ENCODE peak calls at places on chromosomes 16 and 17, in nine cellular contexts. One of them, this sample, is unnamed.

GRCh38 chr16:19912445-19913305 is 28.0 kb upstream of the GPRC5B start:
- DNase-seq in A172: peak
- DNase-seq in activated CD8-positive, alpha-beta memory T cell treated with anti-CD3 and anti-CD28 coated beads for 1 hour: no peak
- DNase-seq in non-pigmented ciliary epithelial cell: no peak
- DNase-seq in activated effector memory CD4-positive, alpha-beta T cell treated with Interleukin-2 at 50 U/mL for 16 hours: no peak
- DNase-seq in CD8-positive, alpha-beta T cell: no peak
- DNase-seq in iPS-NIHi11: no peak
- DNase-seq in skeletal muscle cell: peak
- DNase-seq in activated T-helper 1 cell treated with anti-CD3 and anti-CD28 coated beads, Interleukin-12 subunit alpha, Interleukin-12 subunit beta, Interleukin-2, Interleukin-4 antibody, amounts not matched to agents 30 ng/mL and 10 ng/mL and 1 ng/mL, durations not matched to agents 14 hours and 24 hours and 36 hours: no peak
- DNase-seq in this sample: no peak

GRCh38 chr17:66429680-66430079 is 127.3 kb downstream of the PRKCA start:
- DNase-seq in A172: no peak
- DNase-seq in activated CD8-positive, alpha-beta memory T cell treated with anti-CD3 and anti-CD28 coated beads for 1 hour: no peak
- DNase-seq in non-pigmented ciliary epithelial cell: no peak
- DNase-seq in activated effector memory CD4-positive, alpha-beta T cell treated with Interleukin-2 at 50 U/mL for 16 hours: no peak
- DNase-seq in CD8-positive, alpha-beta T cell: no peak
- DNase-seq in iPS-NIHi11: no peak
- DNase-seq in skeletal muscle cell: no peak
- DNase-seq in activated T-helper 1 cell treated with anti-CD3 and anti-CD28 coated beads, Interleukin-12 subunit alpha, Interleukin-12 subunit beta, Interleukin-2, Interleukin-4 antibody, amounts not matched to agents 30 ng/mL and 10 ng/mL and 1 ng/mL, durations not matched to agents 14 hours and 24 hours and 36 hours: no peak
- DNase-seq in this sample: no peak

GRCh38 chr16:86510465-86511261 is at the start of gene FOXF1:
- DNase-seq in A172: no peak
- DNase-seq in activated CD8-positive, alpha-beta memory T cell treated with anti-CD3 and anti-CD28 coated beads for 1 hour: no peak
- DNase-seq in non-pigmented ciliary epithelial cell: no peak
- DNase-seq in activated effector memory CD4-positive, alpha-beta T cell treated with Interleukin-2 at 50 U/mL for 16 hours: no peak
- DNase-seq in CD8-positive, alpha-beta T cell: no peak
- DNase-seq in iPS-NIHi11: no peak
- DNase-seq in skeletal muscle cell: no peak
- DNase-seq in activated T-helper 1 cell treated with anti-CD3 and anti-CD28 coated beads, Interleukin-12 subunit alpha, Interleukin-12 subunit beta, Interleukin-2, Interleukin-4 antibody, amounts not matched to agents 30 ng/mL and 10 ng/mL and 1 ng/mL, durations not matched to agents 14 hours and 24 hours and 36 hours: no peak
- DNase-seq in this sample: no peak

GRCh38 chr16:55668337-55669281 is 12.8 kb downstream of the SLC6A2 start:
- DNase-seq in A172: peak
- DNase-seq in activated CD8-positive, alpha-beta memory T cell treated with anti-CD3 and anti-CD28 coated beads for 1 hour: no peak
- DNase-seq in non-pigmented ciliary epithelial cell: no peak
- DNase-seq in activated effector memory CD4-positive, alpha-beta T cell treated with Interleukin-2 at 50 U/mL for 16 hours: no peak
- DNase-seq in CD8-positive, alpha-beta T cell: no peak
- DNase-seq in iPS-NIHi11: peak
- DNase-seq in skeletal muscle cell: no peak
- DNase-seq in activated T-helper 1 cell treated with anti-CD3 and anti-CD28 coated beads, Interleukin-12 subunit alpha, Interleukin-12 subunit beta, Interleukin-2, Interleukin-4 antibody, amounts not matched to agents 30 ng/mL and 10 ng/mL and 1 ng/mL, durations not matched to agents 14 hours and 24 hours and 36 hours: no peak
- DNase-seq in this sample: no peak

GRCh38 chr17:79740413-79740812 is 9.7 kb downstream of the ENPP7 start:
- DNase-seq in A172: no peak
- DNase-seq in activated CD8-positive, alpha-beta memory T cell treated with anti-CD3 and anti-CD28 coated beads for 1 hour: no peak
- DNase-seq in non-pigmented ciliary epithelial cell: no peak
- DNase-seq in activated effector memory CD4-positive, alpha-beta T cell treated with Interleukin-2 at 50 U/mL for 16 hours: no peak
- DNase-seq in CD8-positive, alpha-beta T cell: no peak
- DNase-seq in iPS-NIHi11: no peak
- DNase-seq in skeletal muscle cell: no peak
- DNase-seq in activated T-helper 1 cell treated with anti-CD3 and anti-CD28 coated beads, Interleukin-12 subunit alpha, Interleukin-12 subunit beta, Interleukin-2, Interleukin-4 antibody, amounts not matched to agents 30 ng/mL and 10 ng/mL and 1 ng/mL, durations not matched to agents 14 hours and 24 hours and 36 hours: no peak
- DNase-seq in this sample: no peak

GRCh38 chr16:69889295-69889964 is 61.7 kb upstream of the CLEC18A start:
- DNase-seq in A172: no peak
- DNase-seq in activated CD8-positive, alpha-beta memory T cell treated with anti-CD3 and anti-CD28 coated beads for 1 hour: no peak
- DNase-seq in non-pigmented ciliary epithelial cell: no peak
- DNase-seq in activated effector memory CD4-positive, alpha-beta T cell treated with Interleukin-2 at 50 U/mL for 16 hours: no peak
- DNase-seq in CD8-positive, alpha-beta T cell: no peak
- DNase-seq in iPS-NIHi11: no peak
- DNase-seq in skeletal muscle cell: no peak
- DNase-seq in activated T-helper 1 cell treated with anti-CD3 and anti-CD28 coated beads, Interleukin-12 subunit alpha, Interleukin-12 subunit beta, Interleukin-2, Interleukin-4 antibody, amounts not matched to agents 30 ng/mL and 10 ng/mL and 1 ng/mL, durations not matched to agents 14 hours and 24 hours and 36 hours: no peak
- DNase-seq in this sample: no peak

GRCh38 chr16:28192811-28193529 is 18.8 kb downstream of the XPO6 start:
- DNase-seq in A172: no peak
- DNase-seq in activated CD8-positive, alpha-beta memory T cell treated with anti-CD3 and anti-CD28 coated beads for 1 hour: peak
- DNase-seq in non-pigmented ciliary epithelial cell: no peak
- DNase-seq in activated effector memory CD4-positive, alpha-beta T cell treated with Interleukin-2 at 50 U/mL for 16 hours: peak
- DNase-seq in CD8-positive, alpha-beta T cell: peak
- DNase-seq in iPS-NIHi11: no peak
- DNase-seq in skeletal muscle cell: no peak
- DNase-seq in activated T-helper 1 cell treated with anti-CD3 and anti-CD28 coated beads, Interleukin-12 subunit alpha, Interleukin-12 subunit beta, Interleukin-2, Interleukin-4 antibody, amounts not matched to agents 30 ng/mL and 10 ng/mL and 1 ng/mL, durations not matched to agents 14 hours and 24 hours and 36 hours: peak
- DNase-seq in this sample: peak

GRCh38 chr16:16019488-16019887 is 70.1 kb downstream of the ABCC1 start:
- DNase-seq in A172: peak
- DNase-seq in activated CD8-positive, alpha-beta memory T cell treated with anti-CD3 and anti-CD28 coated beads for 1 hour: no peak
- DNase-seq in non-pigmented ciliary epithelial cell: no peak
- DNase-seq in activated effector memory CD4-positive, alpha-beta T cell treated with Interleukin-2 at 50 U/mL for 16 hours: no peak
- DNase-seq in CD8-positive, alpha-beta T cell: no peak
- DNase-seq in iPS-NIHi11: no peak
- DNase-seq in skeletal muscle cell: no peak
- DNase-seq in activated T-helper 1 cell treated with anti-CD3 and anti-CD28 coated beads, Interleukin-12 subunit alpha, Interleukin-12 subunit beta, Interleukin-2, Interleukin-4 antibody, amounts not matched to agents 30 ng/mL and 10 ng/mL and 1 ng/mL, durations not matched to agents 14 hours and 24 hours and 36 hours: no peak
- DNase-seq in this sample: no peak

GRCh38 chr17:17416400-17417360 is 60.1 kb upstream of the MED9 start:
- DNase-seq in A172: peak
- DNase-seq in activated CD8-positive, alpha-beta memory T cell treated with anti-CD3 and anti-CD28 coated beads for 1 hour: no peak
- DNase-seq in non-pigmented ciliary epithelial cell: no peak
- DNase-seq in activated effector memory CD4-positive, alpha-beta T cell treated with Interleukin-2 at 50 U/mL for 16 hours: peak
- DNase-seq in CD8-positive, alpha-beta T cell: peak
- DNase-seq in iPS-NIHi11: no peak
- DNase-seq in skeletal muscle cell: peak
- DNase-seq in activated T-helper 1 cell treated with anti-CD3 and anti-CD28 coated beads, Interleukin-12 subunit alpha, Interleukin-12 subunit beta, Interleukin-2, Interleukin-4 antibody, amounts not matched to agents 30 ng/mL and 10 ng/mL and 1 ng/mL, durations not matched to agents 14 hours and 24 hours and 36 hours: peak
- DNase-seq in this sample: no peak

GRCh38 chr17:76909971-76910760 is 42.0 kb downstream of the MGAT5B start:
- DNase-seq in A172: peak
- DNase-seq in activated CD8-positive, alpha-beta memory T cell treated with anti-CD3 and anti-CD28 coated beads for 1 hour: no peak
- DNase-seq in non-pigmented ciliary epithelial cell: no peak
- DNase-seq in activated effector memory CD4-positive, alpha-beta T cell treated with Interleukin-2 at 50 U/mL for 16 hours: peak
- DNase-seq in CD8-positive, alpha-beta T cell: peak
- DNase-seq in iPS-NIHi11: peak
- DNase-seq in skeletal muscle cell: no peak
- DNase-seq in activated T-helper 1 cell treated with anti-CD3 and anti-CD28 coated beads, Interleukin-12 subunit alpha, Interleukin-12 subunit beta, Interleukin-2, Interleukin-4 antibody, amounts not matched to agents 30 ng/mL and 10 ng/mL and 1 ng/mL, durations not matched to agents 14 hours and 24 hours and 36 hours: peak
- DNase-seq in this sample: no peak

GRCh38 chr17:43381621-43382020 is 17.2 kb upstream of the ARL4D start:
- DNase-seq in A172: no peak
- DNase-seq in activated CD8-positive, alpha-beta memory T cell treated with anti-CD3 and anti-CD28 coated beads for 1 hour: no peak
- DNase-seq in non-pigmented ciliary epithelial cell: no peak
- DNase-seq in activated effector memory CD4-positive, alpha-beta T cell treated with Interleukin-2 at 50 U/mL for 16 hours: no peak
- DNase-seq in CD8-positive, alpha-beta T cell: no peak
- DNase-seq in iPS-NIHi11: no peak
- DNase-seq in skeletal muscle cell: no peak
- DNase-seq in activated T-helper 1 cell treated with anti-CD3 and anti-CD28 coated beads, Interleukin-12 subunit alpha, Interleukin-12 subunit beta, Interleukin-2, Interleukin-4 antibody, amounts not matched to agents 30 ng/mL and 10 ng/mL and 1 ng/mL, durations not matched to agents 14 hours and 24 hours and 36 hours: no peak
- DNase-seq in this sample: no peak

GRCh38 chr17:60599220-60599619 is 773 bp upstream of the PPM1D start:
- DNase-seq in A172: no peak
- DNase-seq in activated CD8-positive, alpha-beta memory T cell treated with anti-CD3 and anti-CD28 coated beads for 1 hour: no peak
- DNase-seq in non-pigmented ciliary epithelial cell: no peak
- DNase-seq in activated effector memory CD4-positive, alpha-beta T cell treated with Interleukin-2 at 50 U/mL for 16 hours: no peak
- DNase-seq in CD8-positive, alpha-beta T cell: no peak
- DNase-seq in iPS-NIHi11: no peak
- DNase-seq in skeletal muscle cell: no peak
- DNase-seq in activated T-helper 1 cell treated with anti-CD3 and anti-CD28 coated beads, Interleukin-12 subunit alpha, Interleukin-12 subunit beta, Interleukin-2, Interleukin-4 antibody, amounts not matched to agents 30 ng/mL and 10 ng/mL and 1 ng/mL, durations not matched to agents 14 hours and 24 hours and 36 hours: no peak
- DNase-seq in this sample: no peak

GRCh38 chr16:54587176-54587515 is 300.6 kb upstream of the IRX3 start:
- DNase-seq in A172: no peak
- DNase-seq in activated CD8-positive, alpha-beta memory T cell treated with anti-CD3 and anti-CD28 coated beads for 1 hour: no peak
- DNase-seq in non-pigmented ciliary epithelial cell: no peak
- DNase-seq in activated effector memory CD4-positive, alpha-beta T cell treated with Interleukin-2 at 50 U/mL for 16 hours: no peak
- DNase-seq in CD8-positive, alpha-beta T cell: no peak
- DNase-seq in iPS-NIHi11: no peak
- DNase-seq in skeletal muscle cell: no peak
- DNase-seq in activated T-helper 1 cell treated with anti-CD3 and anti-CD28 coated beads, Interleukin-12 subunit alpha, Interleukin-12 subunit beta, Interleukin-2, Interleukin-4 antibody, amounts not matched to agents 30 ng/mL and 10 ng/mL and 1 ng/mL, durations not matched to agents 14 hours and 24 hours and 36 hours: no peak
- DNase-seq in this sample: no peak

GRCh38 chr17:47629826-47630225 is 19.9 kb upstream of the KPNB1 start:
- DNase-seq in A172: no peak
- DNase-seq in activated CD8-positive, alpha-beta memory T cell treated with anti-CD3 and anti-CD28 coated beads for 1 hour: no peak
- DNase-seq in non-pigmented ciliary epithelial cell: no peak
- DNase-seq in activated effector memory CD4-positive, alpha-beta T cell treated with Interleukin-2 at 50 U/mL for 16 hours: no peak
- DNase-seq in CD8-positive, alpha-beta T cell: no peak
- DNase-seq in iPS-NIHi11: no peak
- DNase-seq in skeletal muscle cell: no peak
- DNase-seq in activated T-helper 1 cell treated with anti-CD3 and anti-CD28 coated beads, Interleukin-12 subunit alpha, Interleukin-12 subunit beta, Interleukin-2, Interleukin-4 antibody, amounts not matched to agents 30 ng/mL and 10 ng/mL and 1 ng/mL, durations not matched to agents 14 hours and 24 hours and 36 hours: no peak
- DNase-seq in this sample: no peak

GRCh38 chr17:39605492-39606433 is 2.0 kb downstream of the NEUROD2 start:
- DNase-seq in A172: no peak
- DNase-seq in activated CD8-positive, alpha-beta memory T cell treated with anti-CD3 and anti-CD28 coated beads for 1 hour: no peak
- DNase-seq in non-pigmented ciliary epithelial cell: no peak
- DNase-seq in activated effector memory CD4-positive, alpha-beta T cell treated with Interleukin-2 at 50 U/mL for 16 hours: no peak
- DNase-seq in CD8-positive, alpha-beta T cell: no peak
- DNase-seq in iPS-NIHi11: no peak
- DNase-seq in skeletal muscle cell: no peak
- DNase-seq in activated T-helper 1 cell treated with anti-CD3 and anti-CD28 coated beads, Interleukin-12 subunit alpha, Interleukin-12 subunit beta, Interleukin-2, Interleukin-4 antibody, amounts not matched to agents 30 ng/mL and 10 ng/mL and 1 ng/mL, durations not matched to agents 14 hours and 24 hours and 36 hours: no peak
- DNase-seq in this sample: peak

GRCh38 chr16:77556203-77556602 is 121.4 kb upstream of the ADAMTS18 start:
- DNase-seq in A172: no peak
- DNase-seq in activated CD8-positive, alpha-beta memory T cell treated with anti-CD3 and anti-CD28 coated beads for 1 hour: no peak
- DNase-seq in non-pigmented ciliary epithelial cell: no peak
- DNase-seq in activated effector memory CD4-positive, alpha-beta T cell treated with Interleukin-2 at 50 U/mL for 16 hours: no peak
- DNase-seq in CD8-positive, alpha-beta T cell: no peak
- DNase-seq in iPS-NIHi11: no peak
- DNase-seq in skeletal muscle cell: no peak
- DNase-seq in activated T-helper 1 cell treated with anti-CD3 and anti-CD28 coated beads, Interleukin-12 subunit alpha, Interleukin-12 subunit beta, Interleukin-2, Interleukin-4 antibody, amounts not matched to agents 30 ng/mL and 10 ng/mL and 1 ng/mL, durations not matched to agents 14 hours and 24 hours and 36 hours: no peak
- DNase-seq in this sample: no peak

GRCh38 chr16:58094791-58095574 is 34.2 kb downstream of the CFAP20 start:
- DNase-seq in A172: no peak
- DNase-seq in activated CD8-positive, alpha-beta memory T cell treated with anti-CD3 and anti-CD28 coated beads for 1 hour: no peak
- DNase-seq in non-pigmented ciliary epithelial cell: no peak
- DNase-seq in activated effector memory CD4-positive, alpha-beta T cell treated with Interleukin-2 at 50 U/mL for 16 hours: no peak
- DNase-seq in CD8-positive, alpha-beta T cell: no peak
- DNase-seq in iPS-NIHi11: no peak
- DNase-seq in skeletal muscle cell: no peak
- DNase-seq in activated T-helper 1 cell treated with anti-CD3 and anti-CD28 coated beads, Interleukin-12 subunit alpha, Interleukin-12 subunit beta, Interleukin-2, Interleukin-4 antibody, amounts not matched to agents 30 ng/mL and 10 ng/mL and 1 ng/mL, durations not matched to agents 14 hours and 24 hours and 36 hours: no peak
- DNase-seq in this sample: no peak

GRCh38 chr16:50879873-50880695 is 138.2 kb downstream of the CYLD start:
- DNase-seq in A172: no peak
- DNase-seq in activated CD8-positive, alpha-beta memory T cell treated with anti-CD3 and anti-CD28 coated beads for 1 hour: no peak
- DNase-seq in non-pigmented ciliary epithelial cell: no peak
- DNase-seq in activated effector memory CD4-positive, alpha-beta T cell treated with Interleukin-2 at 50 U/mL for 16 hours: no peak
- DNase-seq in CD8-positive, alpha-beta T cell: no peak
- DNase-seq in iPS-NIHi11: peak
- DNase-seq in skeletal muscle cell: no peak
- DNase-seq in activated T-helper 1 cell treated with anti-CD3 and anti-CD28 coated beads, Interleukin-12 subunit alpha, Interleukin-12 subunit beta, Interleukin-2, Interleukin-4 antibody, amounts not matched to agents 30 ng/mL and 10 ng/mL and 1 ng/mL, durations not matched to agents 14 hours and 24 hours and 36 hours: no peak
- DNase-seq in this sample: no peak

GRCh38 chr17:82480345-82480744 is 21.8 kb downstream of the NARF start:
- DNase-seq in A172: no peak
- DNase-seq in activated CD8-positive, alpha-beta memory T cell treated with anti-CD3 and anti-CD28 coated beads for 1 hour: no peak
- DNase-seq in non-pigmented ciliary epithelial cell: no peak
- DNase-seq in activated effector memory CD4-positive, alpha-beta T cell treated with Interleukin-2 at 50 U/mL for 16 hours: no peak
- DNase-seq in CD8-positive, alpha-beta T cell: no peak
- DNase-seq in iPS-NIHi11: no peak
- DNase-seq in skeletal muscle cell: no peak
- DNase-seq in activated T-helper 1 cell treated with anti-CD3 and anti-CD28 coated beads, Interleukin-12 subunit alpha, Interleukin-12 subunit beta, Interleukin-2, Interleukin-4 antibody, amounts not matched to agents 30 ng/mL and 10 ng/mL and 1 ng/mL, durations not matched to agents 14 hours and 24 hours and 36 hours: no peak
- DNase-seq in this sample: no peak

GRCh38 chr17:40551874-40552768 is 13.2 kb downstream of the CCR7 start:
- DNase-seq in A172: no peak
- DNase-seq in activated CD8-positive, alpha-beta memory T cell treated with anti-CD3 and anti-CD28 coated beads for 1 hour: no peak
- DNase-seq in non-pigmented ciliary epithelial cell: peak
- DNase-seq in activated effector memory CD4-positive, alpha-beta T cell treated with Interleukin-2 at 50 U/mL for 16 hours: no peak
- DNase-seq in CD8-positive, alpha-beta T cell: no peak
- DNase-seq in iPS-NIHi11: no peak
- DNase-seq in skeletal muscle cell: peak
- DNase-seq in activated T-helper 1 cell treated with anti-CD3 and anti-CD28 coated beads, Interleukin-12 subunit alpha, Interleukin-12 subunit beta, Interleukin-2, Interleukin-4 antibody, amounts not matched to agents 30 ng/mL and 10 ng/mL and 1 ng/mL, durations not matched to agents 14 hours and 24 hours and 36 hours: no peak
- DNase-seq in this sample: no peak

GRCh38 chr16:51022852-51023251 is 128.2 kb downstream of the SALL1 start:
- DNase-seq in A172: no peak
- DNase-seq in activated CD8-positive, alpha-beta memory T cell treated with anti-CD3 and anti-CD28 coated beads for 1 hour: no peak
- DNase-seq in non-pigmented ciliary epithelial cell: no peak
- DNase-seq in activated effector memory CD4-positive, alpha-beta T cell treated with Interleukin-2 at 50 U/mL for 16 hours: no peak
- DNase-seq in CD8-positive, alpha-beta T cell: no peak
- DNase-seq in iPS-NIHi11: no peak
- DNase-seq in skeletal muscle cell: no peak
- DNase-seq in activated T-helper 1 cell treated with anti-CD3 and anti-CD28 coated beads, Interleukin-12 subunit alpha, Interleukin-12 subunit beta, Interleukin-2, Interleukin-4 antibody, amounts not matched to agents 30 ng/mL and 10 ng/mL and 1 ng/mL, durations not matched to agents 14 hours and 24 hours and 36 hours: no peak
- DNase-seq in this sample: no peak

GRCh38 chr17:31509095-31509804 is 117.8 kb downstream of the RAB11FIP4 start:
- DNase-seq in A172: no peak
- DNase-seq in activated CD8-positive, alpha-beta memory T cell treated with anti-CD3 and anti-CD28 coated beads for 1 hour: no peak
- DNase-seq in non-pigmented ciliary epithelial cell: no peak
- DNase-seq in activated effector memory CD4-positive, alpha-beta T cell treated with Interleukin-2 at 50 U/mL for 16 hours: no peak
- DNase-seq in CD8-positive, alpha-beta T cell: no peak
- DNase-seq in iPS-NIHi11: no peak
- DNase-seq in skeletal muscle cell: no peak
- DNase-seq in activated T-helper 1 cell treated with anti-CD3 and anti-CD28 coated beads, Interleukin-12 subunit alpha, Interleukin-12 subunit beta, Interleukin-2, Interleukin-4 antibody, amounts not matched to agents 30 ng/mL and 10 ng/mL and 1 ng/mL, durations not matched to agents 14 hours and 24 hours and 36 hours: no peak
- DNase-seq in this sample: no peak

GRCh38 chr16:2962334-2963073 is 1.6 kb upstream of the KREMEN2 start:
- DNase-seq in A172: no peak
- DNase-seq in activated CD8-positive, alpha-beta memory T cell treated with anti-CD3 and anti-CD28 coated beads for 1 hour: no peak
- DNase-seq in non-pigmented ciliary epithelial cell: no peak
- DNase-seq in activated effector memory CD4-positive, alpha-beta T cell treated with Interleukin-2 at 50 U/mL for 16 hours: no peak
- DNase-seq in CD8-positive, alpha-beta T cell: no peak
- DNase-seq in iPS-NIHi11: no peak
- DNase-seq in skeletal muscle cell: no peak
- DNase-seq in activated T-helper 1 cell treated with anti-CD3 and anti-CD28 coated beads, Interleukin-12 subunit alpha, Interleukin-12 subunit beta, Interleukin-2, Interleukin-4 antibody, amounts not matched to agents 30 ng/mL and 10 ng/mL and 1 ng/mL, durations not matched to agents 14 hours and 24 hours and 36 hours: no peak
- DNase-seq in this sample: no peak

GRCh38 chr17:4944554-4945175 is 3.7 kb downstream of the PFN1 start:
- DNase-seq in A172: no peak
- DNase-seq in activated CD8-positive, alpha-beta memory T cell treated with anti-CD3 and anti-CD28 coated beads for 1 hour: no peak
- DNase-seq in non-pigmented ciliary epithelial cell: no peak
- DNase-seq in activated effector memory CD4-positive, alpha-beta T cell treated with Interleukin-2 at 50 U/mL for 16 hours: no peak
- DNase-seq in CD8-positive, alpha-beta T cell: no peak
- DNase-seq in iPS-NIHi11: no peak
- DNase-seq in skeletal muscle cell: no peak
- DNase-seq in activated T-helper 1 cell treated with anti-CD3 and anti-CD28 coated beads, Interleukin-12 subunit alpha, Interleukin-12 subunit beta, Interleukin-2, Interleukin-4 antibody, amounts not matched to agents 30 ng/mL and 10 ng/mL and 1 ng/mL, durations not matched to agents 14 hours and 24 hours and 36 hours: no peak
- DNase-seq in this sample: no peak

GRCh38 chr17:21106316-21106715 is 20.4 kb upstream of the DHRS7B start:
- DNase-seq in A172: no peak
- DNase-seq in activated CD8-positive, alpha-beta memory T cell treated with anti-CD3 and anti-CD28 coated beads for 1 hour: no peak
- DNase-seq in non-pigmented ciliary epithelial cell: no peak
- DNase-seq in activated effector memory CD4-positive, alpha-beta T cell treated with Interleukin-2 at 50 U/mL for 16 hours: no peak
- DNase-seq in CD8-positive, alpha-beta T cell: no peak
- DNase-seq in iPS-NIHi11: no peak
- DNase-seq in skeletal muscle cell: no peak
- DNase-seq in activated T-helper 1 cell treated with anti-CD3 and anti-CD28 coated beads, Interleukin-12 subunit alpha, Interleukin-12 subunit beta, Interleukin-2, Interleukin-4 antibody, amounts not matched to agents 30 ng/mL and 10 ng/mL and 1 ng/mL, durations not matched to agents 14 hours and 24 hours and 36 hours: no peak
- DNase-seq in this sample: no peak

GRCh38 chr16:84462296-84463210 is 41.9 kb downstream of the MEAK7 start:
- DNase-seq in A172: peak
- DNase-seq in activated CD8-positive, alpha-beta memory T cell treated with anti-CD3 and anti-CD28 coated beads for 1 hour: no peak
- DNase-seq in non-pigmented ciliary epithelial cell: no peak
- DNase-seq in activated effector memory CD4-positive, alpha-beta T cell treated with Interleukin-2 at 50 U/mL for 16 hours: no peak
- DNase-seq in CD8-positive, alpha-beta T cell: no peak
- DNase-seq in iPS-NIHi11: no peak
- DNase-seq in skeletal muscle cell: no peak
- DNase-seq in activated T-helper 1 cell treated with anti-CD3 and anti-CD28 coated beads, Interleukin-12 subunit alpha, Interleukin-12 subunit beta, Interleukin-2, Interleukin-4 antibody, amounts not matched to agents 30 ng/mL and 10 ng/mL and 1 ng/mL, durations not matched to agents 14 hours and 24 hours and 36 hours: no peak
- DNase-seq in this sample: peak

GRCh38 chr17:5557485-5557884 is 26.8 kb downstream of the NLRP1 start:
- DNase-seq in A172: no peak
- DNase-seq in activated CD8-positive, alpha-beta memory T cell treated with anti-CD3 and anti-CD28 coated beads for 1 hour: no peak
- DNase-seq in non-pigmented ciliary epithelial cell: no peak
- DNase-seq in activated effector memory CD4-positive, alpha-beta T cell treated with Interleukin-2 at 50 U/mL for 16 hours: no peak
- DNase-seq in CD8-positive, alpha-beta T cell: no peak
- DNase-seq in iPS-NIHi11: peak
- DNase-seq in skeletal muscle cell: peak
- DNase-seq in activated T-helper 1 cell treated with anti-CD3 and anti-CD28 coated beads, Interleukin-12 subunit alpha, Interleukin-12 subunit beta, Interleukin-2, Interleukin-4 antibody, amounts not matched to agents 30 ng/mL and 10 ng/mL and 1 ng/mL, durations not matched to agents 14 hours and 24 hours and 36 hours: no peak
- DNase-seq in this sample: no peak

GRCh38 chr17:76524598-76525512 is 12.7 kb downstream of the CYGB start:
- DNase-seq in A172: no peak
- DNase-seq in activated CD8-positive, alpha-beta memory T cell treated with anti-CD3 and anti-CD28 coated beads for 1 hour: no peak
- DNase-seq in non-pigmented ciliary epithelial cell: no peak
- DNase-seq in activated effector memory CD4-positive, alpha-beta T cell treated with Interleukin-2 at 50 U/mL for 16 hours: no peak
- DNase-seq in CD8-positive, alpha-beta T cell: no peak
- DNase-seq in iPS-NIHi11: no peak
- DNase-seq in skeletal muscle cell: peak
- DNase-seq in activated T-helper 1 cell treated with anti-CD3 and anti-CD28 coated beads, Interleukin-12 subunit alpha, Interleukin-12 subunit beta, Interleukin-2, Interleukin-4 antibody, amounts not matched to agents 30 ng/mL and 10 ng/mL and 1 ng/mL, durations not matched to agents 14 hours and 24 hours and 36 hours: no peak
- DNase-seq in this sample: no peak

GRCh38 chr17:9158545-9159452 is 137.5 kb downstream of the NTN1 start:
- DNase-seq in A172: no peak
- DNase-seq in activated CD8-positive, alpha-beta memory T cell treated with anti-CD3 and anti-CD28 coated beads for 1 hour: no peak
- DNase-seq in non-pigmented ciliary epithelial cell: no peak
- DNase-seq in activated effector memory CD4-positive, alpha-beta T cell treated with Interleukin-2 at 50 U/mL for 16 hours: no peak
- DNase-seq in CD8-positive, alpha-beta T cell: no peak
- DNase-seq in iPS-NIHi11: no peak
- DNase-seq in skeletal muscle cell: no peak
- DNase-seq in activated T-helper 1 cell treated with anti-CD3 and anti-CD28 coated beads, Interleukin-12 subunit alpha, Interleukin-12 subunit beta, Interleukin-2, Interleukin-4 antibody, amounts not matched to agents 30 ng/mL and 10 ng/mL and 1 ng/mL, durations not matched to agents 14 hours and 24 hours and 36 hours: no peak
- DNase-seq in this sample: no peak

GRCh38 chr17:6479626-6480324 is 35.5 kb downstream of the PIMREG start:
- DNase-seq in A172: peak
- DNase-seq in activated CD8-positive, alpha-beta memory T cell treated with anti-CD3 and anti-CD28 coated beads for 1 hour: no peak
- DNase-seq in non-pigmented ciliary epithelial cell: no peak
- DNase-seq in activated effector memory CD4-positive, alpha-beta T cell treated with Interleukin-2 at 50 U/mL for 16 hours: no peak
- DNase-seq in CD8-positive, alpha-beta T cell: no peak
- DNase-seq in iPS-NIHi11: no peak
- DNase-seq in skeletal muscle cell: no peak
- DNase-seq in activated T-helper 1 cell treated with anti-CD3 and anti-CD28 coated beads, Interleukin-12 subunit alpha, Interleukin-12 subunit beta, Interleukin-2, Interleukin-4 antibody, amounts not matched to agents 30 ng/mL and 10 ng/mL and 1 ng/mL, durations not matched to agents 14 hours and 24 hours and 36 hours: no peak
- DNase-seq in this sample: no peak

GRCh38 chr17:77440571-77440981 is 299.8 kb downstream of the SEC14L1 start:
- DNase-seq in A172: no peak
- DNase-seq in activated CD8-positive, alpha-beta memory T cell treated with anti-CD3 and anti-CD28 coated beads for 1 hour: no peak
- DNase-seq in non-pigmented ciliary epithelial cell: no peak
- DNase-seq in activated effector memory CD4-positive, alpha-beta T cell treated with Interleukin-2 at 50 U/mL for 16 hours: no peak
- DNase-seq in CD8-positive, alpha-beta T cell: no peak
- DNase-seq in iPS-NIHi11: no peak
- DNase-seq in skeletal muscle cell: no peak
- DNase-seq in activated T-helper 1 cell treated with anti-CD3 and anti-CD28 coated beads, Interleukin-12 subunit alpha, Interleukin-12 subunit beta, Interleukin-2, Interleukin-4 antibody, amounts not matched to agents 30 ng/mL and 10 ng/mL and 1 ng/mL, durations not matched to agents 14 hours and 24 hours and 36 hours: no peak
- DNase-seq in this sample: no peak

This sample was measured in natural killer cell treated with Interleukin-12 subunit alpha and Interleukin-12 subunit beta and Interleukin-15 and Interleukin-18, amount 100 ng/mL, for 72 hours.